ENCODE peak calls at places on chromosomes 6 and 20, in five cellular contexts. One of them, this sample, is unnamed.

GRCh38 chr20:17226410-17227198 is at the start of gene PCSK2:
- DNase-seq in CD8-positive, alpha-beta T cell: no peak
- DNase-seq in adrenal gland: no peak
- DNase-seq in tibial nerve: peak; percentile 23
- DNase-seq in pancreas: peak; percentile 61
- DNase-seq in this sample: peak; percentile 48

GRCh38 chr6:6494677-6495076 is 93.8 kb upstream of the LY86 start:
- DNase-seq in CD8-positive, alpha-beta T cell: no peak
- DNase-seq in tibial nerve: peak; percentile 30
- DNase-seq in adrenal gland: peak; percentile 29
- DNase-seq in pancreas: peak; percentile 33
- DNase-seq in this sample: no peak

GRCh38 chr20:58308680-58309527 is 611 bp upstream of the RAB22A start:
- DNase-seq in adrenal gland: peak; percentile 64
- DNase-seq in CD8-positive, alpha-beta T cell: peak; percentile 78
- DNase-seq in pancreas: peak; percentile 65
- DNase-seq in tibial nerve: peak; percentile 34
- DNase-seq in this sample: peak; percentile 45

GRCh38 chr6:17064975-17065374 is 36.9 kb upstream of the STMND1 start:
- DNase-seq in adrenal gland: no peak
- DNase-seq in tibial nerve: no peak
- DNase-seq in CD8-positive, alpha-beta T cell: no peak
- DNase-seq in pancreas: no peak
- DNase-seq in this sample: no peak

GRCh38 chr20:58103517-58103904 is 124.9 kb downstream of the ANKRD60 start:
- DNase-seq in pancreas: no peak
- DNase-seq in CD8-positive, alpha-beta T cell: no peak
- DNase-seq in tibial nerve: no peak
- DNase-seq in adrenal gland: no peak
- DNase-seq in this sample: no peak

GRCh38 chr6:94300424-94301144 is 881.2 kb upstream of the EPHA7 start:
- DNase-seq in pancreas: no peak
- DNase-seq in adrenal gland: no peak
- DNase-seq in tibial nerve: no peak
- DNase-seq in CD8-positive, alpha-beta T cell: no peak
- DNase-seq in this sample: no peak

GRCh38 chr6:108781419-108782110 is 66.7 kb upstream of the ARMC2 start:
- DNase-seq in CD8-positive, alpha-beta T cell: no peak
- DNase-seq in tibial nerve: no peak
- DNase-seq in adrenal gland: no peak
- DNase-seq in pancreas: no peak
- DNase-seq in this sample: no peak

GRCh38 chr6:33784787-33785186 is 4.1 kb downstream of the LEMD2 start:
- DNase-seq in CD8-positive, alpha-beta T cell: no peak
- DNase-seq in adrenal gland: no peak
- DNase-seq in pancreas: no peak
- DNase-seq in tibial nerve: no peak
- DNase-seq in this sample: no peak

GRCh38 chr20:50572922-50573777 is 63.0 kb downstream of the PTPN1 start:
- DNase-seq in adrenal gland: peak; percentile 92
- DNase-seq in CD8-positive, alpha-beta T cell: no peak
- DNase-seq in tibial nerve: peak; percentile 45
- DNase-seq in pancreas: no peak
- DNase-seq in this sample: peak; percentile 21

GRCh38 chr6:168414696-168415095 is 26.3 kb upstream of the SMOC2 start:
- DNase-seq in tibial nerve: no peak
- DNase-seq in CD8-positive, alpha-beta T cell: peak; percentile 9
- DNase-seq in pancreas: no peak
- DNase-seq in adrenal gland: no peak
- DNase-seq in this sample: no peak

GRCh38 chr6:120826253-120826652 is 508.0 kb downstream of the TBC1D32 start:
- DNase-seq in adrenal gland: no peak
- DNase-seq in pancreas: peak; percentile 43
- DNase-seq in CD8-positive, alpha-beta T cell: no peak
- DNase-seq in tibial nerve: no peak
- DNase-seq in this sample: no peak

GRCh38 chr6:151252626-151253025 is 12.9 kb downstream of the AKAP12 start:
- DNase-seq in pancreas: no peak
- DNase-seq in tibial nerve: no peak
- DNase-seq in CD8-positive, alpha-beta T cell: no peak
- DNase-seq in adrenal gland: no peak
- DNase-seq in this sample: no peak

GRCh38 chr6:151257984-151258445 is 18.2 kb downstream of the AKAP12 start:
- DNase-seq in pancreas: no peak
- DNase-seq in adrenal gland: no peak
- DNase-seq in CD8-positive, alpha-beta T cell: no peak
- DNase-seq in tibial nerve: no peak
- DNase-seq in this sample: no peak

GRCh38 chr6:151260191-151260590 is 20.4 kb downstream of the AKAP12 start:
- DNase-seq in tibial nerve: no peak
- DNase-seq in CD8-positive, alpha-beta T cell: no peak
- DNase-seq in adrenal gland: no peak
- DNase-seq in pancreas: no peak
- DNase-seq in this sample: no peak

GRCh38 chr6:151255811-151256210 is 16.0 kb downstream of the AKAP12 start:
- DNase-seq in tibial nerve: no peak
- DNase-seq in adrenal gland: no peak
- DNase-seq in pancreas: no peak
- DNase-seq in CD8-positive, alpha-beta T cell: no peak
- DNase-seq in this sample: no peak

DNA sequence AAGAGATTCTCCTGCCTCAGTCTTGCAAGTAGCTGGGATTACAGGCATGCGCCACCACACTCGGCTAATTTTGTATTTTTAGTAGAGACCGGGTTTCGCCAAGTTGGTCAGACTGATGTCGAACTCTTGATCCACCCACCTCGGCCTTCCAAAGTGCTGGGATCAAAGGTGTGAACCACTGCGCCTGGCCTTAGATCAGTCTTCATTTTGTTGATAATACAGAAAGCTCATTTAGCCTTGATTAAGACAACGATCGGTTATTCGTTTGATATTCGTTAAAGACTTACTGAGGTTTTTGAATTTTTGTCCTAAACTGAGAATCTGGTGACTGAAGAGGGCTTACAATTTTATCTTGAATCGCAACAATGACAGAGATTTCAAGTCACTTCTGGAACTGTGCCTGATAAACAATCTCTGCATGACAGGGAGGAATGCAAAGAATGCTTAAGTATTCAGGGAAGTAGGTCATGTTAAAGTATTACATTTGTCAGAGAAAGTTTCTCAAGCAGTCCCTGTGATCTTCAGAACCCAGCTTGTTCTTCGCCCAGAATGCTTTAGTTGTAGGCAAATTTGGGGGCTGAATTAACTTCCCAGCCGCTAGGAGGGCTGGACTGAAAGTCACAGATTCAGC is 14.8 kb downstream of the AKAP12 start:
- DNase-seq in pancreas: no peak
- DNase-seq in CD8-positive, alpha-beta T cell: no peak
- DNase-seq in adrenal gland: no peak
- DNase-seq in tibial nerve: no peak
- DNase-seq in this sample: no peak
- H3K27ac ChIP-seq in pancreas: peak overlapping the region; percentile 29
- H3K27ac ChIP-seq in CD8-positive, alpha-beta T cell: no peak overlapping the region
- H3K27ac ChIP-seq in adrenal gland: peak overlapping the region; percentile 44
- H3K27ac ChIP-seq in tibial nerve: peak overlapping the region; percentile 70
- H3K27ac ChIP-seq in this sample: no peak overlapping the region

DNA sequence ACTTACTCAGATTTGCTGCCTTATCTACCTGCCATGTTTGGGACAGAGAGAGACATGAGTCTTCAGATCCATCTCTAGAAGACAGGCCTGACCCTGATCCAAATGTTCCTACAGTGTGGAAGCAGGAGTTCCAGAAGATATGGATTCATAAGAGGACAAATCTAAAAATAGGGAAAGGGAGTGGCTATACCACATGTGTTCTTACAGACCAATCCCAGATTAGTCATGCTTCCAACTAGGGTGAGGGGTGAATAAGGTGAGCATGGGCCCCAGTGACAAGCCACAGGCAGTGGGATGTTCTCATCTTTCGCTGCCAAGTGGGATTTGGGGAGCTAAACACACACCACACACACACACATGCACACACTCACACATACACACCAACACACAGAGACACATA is 670.7 kb upstream of the CITED2 start:
- DNase-seq in adrenal gland: no peak
- DNase-seq in pancreas: no peak
- DNase-seq in tibial nerve: no peak
- DNase-seq in CD8-positive, alpha-beta T cell: no peak
- DNase-seq in this sample: no peak
- H3K27ac ChIP-seq in adrenal gland: no peak overlapping the region
- H3K27ac ChIP-seq in pancreas: no peak overlapping the region
- H3K27ac ChIP-seq in tibial nerve: no peak overlapping the region
- H3K27ac ChIP-seq in CD8-positive, alpha-beta T cell: no peak overlapping the region
- H3K27ac ChIP-seq in this sample: no peak overlapping the region

DNA sequence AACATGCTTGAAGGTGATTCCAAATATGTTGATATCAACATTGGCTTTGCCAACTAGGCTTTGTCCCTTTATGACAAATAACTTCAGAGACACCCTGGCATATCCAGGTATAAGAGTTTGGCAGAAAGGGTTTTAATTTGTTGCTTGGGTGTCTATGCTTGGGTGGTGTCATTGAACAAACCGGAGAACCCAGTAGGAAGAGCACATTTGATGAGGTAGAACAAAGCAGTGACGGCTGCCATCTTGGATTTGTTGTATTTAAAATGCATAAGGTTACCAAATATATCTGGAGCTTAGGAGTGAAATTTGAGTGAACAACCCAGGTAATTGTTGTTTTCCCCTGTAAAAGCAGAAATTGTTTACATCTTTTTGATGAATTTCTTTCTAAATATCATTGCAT is 503.7 kb upstream of the JARID2 start:
- DNase-seq in adrenal gland: no peak
- DNase-seq in tibial nerve: no peak
- DNase-seq in pancreas: no peak
- DNase-seq in CD8-positive, alpha-beta T cell: no peak
- DNase-seq in this sample: no peak
- H3K27ac ChIP-seq in adrenal gland: no peak overlapping the region
- H3K27ac ChIP-seq in tibial nerve: no peak overlapping the region
- H3K27ac ChIP-seq in pancreas: no peak overlapping the region
- H3K27ac ChIP-seq in CD8-positive, alpha-beta T cell: no peak overlapping the region
- H3K27ac ChIP-seq in this sample: no peak overlapping the region

GRCh38 chr6:13638014-13638413 is 22.9 kb downstream of the NOL7 start:
- DNase-seq in adrenal gland: no peak
- DNase-seq in tibial nerve: no peak
- DNase-seq in CD8-positive, alpha-beta T cell: no peak
- DNase-seq in pancreas: no peak
- DNase-seq in this sample: no peak

GRCh38 chr6:13638626-13639025 is 23.5 kb downstream of the NOL7 start:
- DNase-seq in pancreas: no peak
- DNase-seq in CD8-positive, alpha-beta T cell: no peak
- DNase-seq in tibial nerve: no peak
- DNase-seq in adrenal gland: no peak
- DNase-seq in this sample: no peak

GRCh38 chr6:13641315-13641714 is 26.2 kb downstream of the NOL7 start:
- DNase-seq in tibial nerve: no peak
- DNase-seq in pancreas: no peak
- DNase-seq in CD8-positive, alpha-beta T cell: no peak
- DNase-seq in adrenal gland: no peak
- DNase-seq in this sample: no peak

GRCh38 chr6:13633343-13633742 is 18.2 kb downstream of the NOL7 start:
- DNase-seq in CD8-positive, alpha-beta T cell: no peak
- DNase-seq in adrenal gland: no peak
- DNase-seq in pancreas: no peak
- DNase-seq in tibial nerve: no peak
- DNase-seq in this sample: no peak

GRCh38 chr6:13635948-13636658 is 21.0 kb downstream of the NOL7 start:
- DNase-seq in CD8-positive, alpha-beta T cell: no peak
- DNase-seq in adrenal gland: no peak
- DNase-seq in pancreas: no peak
- DNase-seq in tibial nerve: no peak
- DNase-seq in this sample: no peak
- H3K27ac ChIP-seq in CD8-positive, alpha-beta T cell: no peak overlapping the region
- H3K27ac ChIP-seq in adrenal gland: no peak overlapping the region
- H3K27ac ChIP-seq in pancreas: no peak overlapping the region
- H3K27ac ChIP-seq in tibial nerve: no peak overlapping the region
- H3K27ac ChIP-seq in this sample: no peak overlapping the region

GRCh38 chr6:41633235-41633634 is 5.0 kb upstream of the MDFI start:
- DNase-seq in CD8-positive, alpha-beta T cell: no peak
- DNase-seq in adrenal gland: no peak
- DNase-seq in pancreas: no peak
- DNase-seq in tibial nerve: no peak
- DNase-seq in this sample: no peak

GRCh38 chr6:41634657-41635056 is 3.6 kb upstream of the MDFI start:
- DNase-seq in pancreas: no peak
- DNase-seq in tibial nerve: no peak
- DNase-seq in adrenal gland: no peak
- DNase-seq in CD8-positive, alpha-beta T cell: no peak
- DNase-seq in this sample: no peak

GRCh38 chr6:41630069-41630468 is 8.2 kb upstream of the MDFI start:
- DNase-seq in CD8-positive, alpha-beta T cell: no peak
- DNase-seq in pancreas: no peak
- DNase-seq in tibial nerve: no peak
- DNase-seq in adrenal gland: no peak
- DNase-seq in this sample: no peak

GRCh38 chr6:41629128-41629527 is 9.1 kb upstream of the MDFI start:
- DNase-seq in adrenal gland: no peak
- DNase-seq in pancreas: no peak
- DNase-seq in tibial nerve: no peak
- DNase-seq in CD8-positive, alpha-beta T cell: no peak
- DNase-seq in this sample: no peak

DNA sequence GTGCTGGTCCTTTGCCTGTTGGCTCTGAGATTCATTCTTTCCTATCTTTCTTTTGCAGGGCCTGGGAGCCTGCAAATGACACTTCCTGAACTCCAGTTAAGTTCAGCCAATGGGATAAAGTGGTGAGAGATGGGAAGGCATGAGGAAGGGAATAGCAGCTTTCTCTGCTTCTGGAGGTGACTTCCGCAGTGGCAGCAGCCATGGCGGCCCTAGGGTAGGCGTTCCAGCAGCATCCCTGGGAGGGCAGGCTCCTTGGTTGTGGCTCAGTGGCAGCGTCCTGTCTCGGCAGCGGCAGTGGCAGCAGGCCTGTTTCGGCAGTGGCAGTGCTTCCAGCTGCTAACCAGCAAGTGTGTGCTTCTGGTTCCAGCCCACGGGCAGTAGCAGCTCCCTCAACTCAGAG is 7.3 kb upstream of the MDFI start:
- DNase-seq in CD8-positive, alpha-beta T cell: no peak
- DNase-seq in pancreas: no peak
- DNase-seq in adrenal gland: no peak
- DNase-seq in tibial nerve: no peak
- DNase-seq in this sample: no peak
- H3K27ac ChIP-seq in CD8-positive, alpha-beta T cell: no peak overlapping the region
- H3K27ac ChIP-seq in pancreas: no peak overlapping the region
- H3K27ac ChIP-seq in adrenal gland: no peak overlapping the region
- H3K27ac ChIP-seq in tibial nerve: no peak overlapping the region
- H3K27ac ChIP-seq in this sample: no peak overlapping the region

GRCh38 chr20:32675223-32675975 is 1.7 kb upstream of the C20orf203 start:
- DNase-seq in pancreas: no peak
- DNase-seq in CD8-positive, alpha-beta T cell: no peak
- DNase-seq in adrenal gland: no peak
- DNase-seq in tibial nerve: no peak
- DNase-seq in this sample: no peak
- H3K27ac ChIP-seq in pancreas: no peak overlapping the region
- H3K27ac ChIP-seq in CD8-positive, alpha-beta T cell: no peak overlapping the region
- H3K27ac ChIP-seq in adrenal gland: no peak overlapping the region
- H3K27ac ChIP-seq in tibial nerve: no peak overlapping the region
- H3K27ac ChIP-seq in this sample: no peak overlapping the region

DNA sequence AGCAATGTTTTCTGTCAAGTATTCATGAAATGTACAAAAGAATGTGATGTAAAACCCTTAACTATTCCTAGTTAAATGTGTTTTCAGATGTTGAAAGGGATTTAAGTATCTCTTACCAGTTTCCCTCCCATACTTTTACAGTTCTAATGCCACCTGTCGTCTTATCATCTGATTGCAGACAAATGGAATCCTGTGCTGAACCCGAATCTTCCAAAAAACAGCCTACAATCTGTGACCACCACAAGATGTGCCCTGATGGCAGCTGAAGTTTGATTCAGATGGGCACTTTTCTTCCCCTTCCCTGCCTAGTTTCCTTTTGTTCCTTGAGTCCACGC is 1.9 kb downstream of the TOMM6 start:
- DNase-seq in CD8-positive, alpha-beta T cell: no peak
- DNase-seq in tibial nerve: no peak
- DNase-seq in adrenal gland: no peak
- DNase-seq in pancreas: no peak
- DNase-seq in this sample: no peak
- H3K27ac ChIP-seq in CD8-positive, alpha-beta T cell: no peak overlapping the region
- H3K27ac ChIP-seq in tibial nerve: no peak overlapping the region
- H3K27ac ChIP-seq in adrenal gland: no peak overlapping the region
- H3K27ac ChIP-seq in pancreas: no peak overlapping the region
- H3K27ac ChIP-seq in this sample: no peak overlapping the region